ENCODE peak calls at places on chromosome 22, in five cellular contexts. F is CD8-positive, alpha-beta T cell; X is midbrain; R is MCF 10A; L is endothelial cell of umbilical vein. W is an unnamed sample.

GRCh38 chr22:44870021-44870420 is 117.6 kb downstream of the ARHGAP8 start:
- DNase-seq in X (no peak), R (peak), F (no peak), L (no peak), W (no peak)

GRCh38 chr22:48335442-48336139 is 1492.1 kb downstream of the BRD1 start:
- DNase-seq in L (no peak), X (no peak), F (no peak), R (no peak), W (no peak)

GRCh38 chr22:37496651-37497599 is 10.7 kb upstream of the MFNG start:
- DNase-seq in L (peak), R (peak), X (no peak), F (no peak), W (no peak)

GRCh38 chr22:20062766-20063083 is 17.3 kb upstream of the DGCR8 start:
- DNase-seq in F (no peak), R (peak), L (no peak), X (no peak), W (no peak)

GRCh38 chr22:25201557-25202273 is 2.1 kb downstream of the CRYBB3 start:
- DNase-seq in F (no peak), X (no peak), R (no peak), L (no peak), W (no peak)

GRCh38 chr22:18927020-18927419 is 9.1 kb downstream of the PRODH start:
- DNase-seq in L (no peak), F (no peak), R (no peak), X (no peak), W (no peak)

GRCh38 chr22:36234919-36235318 is 4.4 kb downstream of the APOL2 start:
- DNase-seq in R (no peak), L (no peak), X (no peak), F (no peak), W (no peak)

GRCh38 chr22:46972256-46972655 is 209.8 kb downstream of the TBC1D22A start:
- DNase-seq in X (no peak), R (no peak), F (no peak), L (no peak), W (no peak)

GRCh38 chr22:44668190-44668885 is 33.7 kb upstream of the PRR5 start:
- DNase-seq in L (no peak), R (no peak), X (peak), F (peak), W (peak)

GRCh38 chr22:37242395-37242918 is 1.6 kb downstream of the RAC2 start:
- DNase-seq in R (peak), L (peak), F (peak), X (no peak), W (peak)

GRCh38 chr22:49052023-49052538 is 775.6 kb downstream of the BRD1 start:
- DNase-seq in R (no peak), F (peak), L (no peak), X (no peak), W (peak)

W was measured in activated CD4-positive, alpha-beta T cell treated with anti-CD3 and anti-CD28 coated beads for 1 hour.